ENCODE peak calls at places on chromosomes 11 and 22, in ten cellular contexts. One of them, this sample, is unnamed.

GRCh38 chr11:9803685-9804413 is 140.0 kb downstream of the SWAP70 start:
- DNase-seq in foreskin keratinocyte: no peak
- DNase-seq in fibroblast of lung: peak; percentile 66
- DNase-seq in IMR-90: peak; percentile 66
- DNase-seq in kidney epithelial cell: no peak
- DNase-seq in left ventricle myocardium inferior: no peak
- DNase-seq in ovary: no peak
- DNase-seq in HCT116: no peak
- DNase-seq in CD8-positive, alpha-beta T cell: no peak
- DNase-seq in sigmoid colon: no peak
- DNase-seq in this sample: no peak

GRCh38 chr11:69481393-69481844 is at the start of gene LINC01488:
- DNase-seq in kidney epithelial cell: no peak
- DNase-seq in fibroblast of lung: no peak
- DNase-seq in ovary: no peak
- DNase-seq in sigmoid colon: no peak
- DNase-seq in CD8-positive, alpha-beta T cell: no peak
- DNase-seq in HCT116: no peak
- DNase-seq in left ventricle myocardium inferior: peak; percentile 8
- DNase-seq in foreskin keratinocyte: no peak
- DNase-seq in IMR-90: no peak
- DNase-seq in this sample: no peak

GRCh38 chr11:2360081-2360642 is 16.9 kb upstream of the CD81 start:
- DNase-seq in sigmoid colon: no peak
- DNase-seq in foreskin keratinocyte: no peak
- DNase-seq in fibroblast of lung: no peak
- DNase-seq in kidney epithelial cell: no peak
- DNase-seq in HCT116: no peak
- DNase-seq in left ventricle myocardium inferior: no peak
- DNase-seq in CD8-positive, alpha-beta T cell: no peak
- DNase-seq in ovary: no peak
- DNase-seq in IMR-90: no peak
- DNase-seq in this sample: no peak

GRCh38 chr11:117668291-117668690 is 128.7 kb downstream of the DSCAML1 start:
- DNase-seq in HCT116: no peak
- DNase-seq in fibroblast of lung: no peak
- DNase-seq in ovary: no peak
- DNase-seq in sigmoid colon: no peak
- DNase-seq in IMR-90: no peak
- DNase-seq in CD8-positive, alpha-beta T cell: no peak
- DNase-seq in foreskin keratinocyte: no peak
- DNase-seq in kidney epithelial cell: no peak
- DNase-seq in left ventricle myocardium inferior: no peak
- DNase-seq in this sample: no peak

GRCh38 chr11:100719809-100720221 is 32.7 kb downstream of the ARHGAP42 start:
- DNase-seq in fibroblast of lung: peak; percentile 91
- DNase-seq in IMR-90: peak; percentile 79
- DNase-seq in left ventricle myocardium inferior: no peak
- DNase-seq in foreskin keratinocyte: peak; percentile 64
- DNase-seq in kidney epithelial cell: peak; percentile 79
- DNase-seq in HCT116: peak; percentile 63
- DNase-seq in sigmoid colon: no peak
- DNase-seq in ovary: peak; percentile 59
- DNase-seq in CD8-positive, alpha-beta T cell: no peak
- DNase-seq in this sample: no peak

GRCh38 chr11:17695454-17696441 is 23.6 kb upstream of the MYOD1 start:
- DNase-seq in sigmoid colon: no peak
- DNase-seq in ovary: no peak
- DNase-seq in left ventricle myocardium inferior: no peak
- DNase-seq in fibroblast of lung: no peak
- DNase-seq in kidney epithelial cell: no peak
- DNase-seq in IMR-90: no peak
- DNase-seq in HCT116: no peak
- DNase-seq in CD8-positive, alpha-beta T cell: no peak
- DNase-seq in foreskin keratinocyte: no peak
- DNase-seq in this sample: no peak

GRCh38 chr11:64553554-64554201 is 37.3 kb upstream of the SLC22A12 start:
- DNase-seq in ovary: peak; percentile 85
- DNase-seq in foreskin keratinocyte: peak; percentile 20
- DNase-seq in HCT116: no peak
- DNase-seq in sigmoid colon: peak; percentile 93
- DNase-seq in fibroblast of lung: peak; percentile 19
- DNase-seq in left ventricle myocardium inferior: peak; percentile 64
- DNase-seq in kidney epithelial cell: no peak
- DNase-seq in IMR-90: peak; percentile 22
- DNase-seq in CD8-positive, alpha-beta T cell: peak; percentile 63
- DNase-seq in this sample: peak; percentile 28

GRCh38 chr22:20464096-20464614 is 26.5 kb upstream of the SCARF2 start:
- DNase-seq in kidney epithelial cell: no peak
- DNase-seq in IMR-90: no peak
- DNase-seq in foreskin keratinocyte: no peak
- DNase-seq in sigmoid colon: no peak
- DNase-seq in ovary: no peak
- DNase-seq in HCT116: no peak
- DNase-seq in fibroblast of lung: no peak
- DNase-seq in CD8-positive, alpha-beta T cell: peak; percentile 53
- DNase-seq in left ventricle myocardium inferior: no peak
- DNase-seq in this sample: no peak

GRCh38 chr22:24727218-24727851 is 47.2 kb downstream of the PIWIL3 start:
- DNase-seq in HCT116: peak; percentile 72
- DNase-seq in kidney epithelial cell: peak; percentile 79
- DNase-seq in sigmoid colon: no peak
- DNase-seq in IMR-90: peak; percentile 94
- DNase-seq in fibroblast of lung: peak; percentile 85
- DNase-seq in CD8-positive, alpha-beta T cell: no peak
- DNase-seq in left ventricle myocardium inferior: no peak
- DNase-seq in foreskin keratinocyte: peak; percentile 79
- DNase-seq in ovary: no peak
- DNase-seq in this sample: no peak

GRCh38 chr11:123454060-123454651 is 24.1 kb downstream of the GRAMD1B start:
- DNase-seq in foreskin keratinocyte: peak; percentile 84
- DNase-seq in HCT116: peak; percentile 88
- DNase-seq in left ventricle myocardium inferior: no peak
- DNase-seq in sigmoid colon: no peak
- DNase-seq in ovary: no peak
- DNase-seq in fibroblast of lung: peak; percentile 68
- DNase-seq in CD8-positive, alpha-beta T cell: peak; percentile 44
- DNase-seq in IMR-90: peak; percentile 61
- DNase-seq in kidney epithelial cell: no peak
- DNase-seq in this sample: peak; percentile 86

DNA sequence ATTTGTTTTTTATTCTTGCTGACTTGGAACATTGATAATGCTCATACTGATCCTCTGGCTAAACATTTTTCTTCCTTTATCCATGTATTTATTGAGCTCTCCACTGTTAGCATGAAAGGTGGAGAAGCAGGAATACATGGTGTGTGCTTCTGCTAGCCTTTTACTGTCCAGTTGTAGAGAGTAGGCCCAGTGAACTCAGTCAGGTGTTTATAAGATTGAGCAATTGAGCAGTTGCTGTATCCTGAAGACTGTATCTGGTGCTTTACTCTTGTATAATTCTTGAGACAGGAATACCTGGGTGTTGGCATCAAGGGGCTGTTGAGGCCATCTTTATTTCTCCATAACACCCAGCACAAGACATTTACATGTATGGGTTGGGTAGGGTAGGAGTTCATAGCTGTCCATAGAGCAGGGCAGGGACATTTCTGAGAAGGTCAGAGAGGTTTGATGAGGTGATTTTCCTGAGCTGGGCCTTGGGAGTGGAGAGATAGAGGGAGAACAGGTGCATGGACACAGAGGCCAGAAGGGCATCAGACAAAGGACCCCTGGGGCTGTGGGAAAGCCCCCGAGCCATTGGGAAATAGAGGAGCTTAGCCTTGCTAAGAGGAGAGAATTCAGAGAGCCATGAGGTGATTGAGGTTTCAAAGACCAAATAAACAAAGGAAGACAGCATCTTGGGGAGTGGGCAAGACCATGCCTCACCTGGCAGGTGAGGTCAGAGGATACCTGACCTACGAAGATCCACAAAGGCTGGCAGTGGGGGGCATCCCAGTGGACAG is 155.5 kb downstream of the TEAD1 start:
- DNase-seq in kidney epithelial cell: no peak
- DNase-seq in foreskin keratinocyte: no peak
- DNase-seq in left ventricle myocardium inferior: no peak
- DNase-seq in IMR-90: no peak
- DNase-seq in fibroblast of lung: no peak
- DNase-seq in ovary: no peak
- DNase-seq in CD8-positive, alpha-beta T cell: no peak
- DNase-seq in sigmoid colon: no peak
- DNase-seq in HCT116: no peak
- DNase-seq in this sample: no peak
- H3K27me3 ChIP-seq in kidney epithelial cell: no peaks in the 10 kb centered on the region
- H3K27me3 ChIP-seq in foreskin keratinocyte: no peaks in the 10 kb centered on the region
- H3K27me3 ChIP-seq in left ventricle myocardium inferior: no peaks in the 10 kb centered on the region
- H3K27me3 ChIP-seq in IMR-90: no peaks in the 10 kb centered on the region
- H3K27me3 ChIP-seq in fibroblast of lung: no peaks in the 10 kb centered on the region
- H3K27me3 ChIP-seq in ovary: no peaks in the 10 kb centered on the region
- H3K27me3 ChIP-seq in CD8-positive, alpha-beta T cell: peaks cover 12% of the 10 kb centered on the region
- H3K27me3 ChIP-seq in sigmoid colon: no peaks in the 10 kb centered on the region
- H3K27me3 ChIP-seq in HCT116: no peaks in the 10 kb centered on the region
- H3K27me3 ChIP-seq in this sample: no peaks in the 10 kb centered on the region

GRCh38 chr11:125262825-125263218 is 98.3 kb downstream of the PKNOX2 start:
- DNase-seq in foreskin keratinocyte: no peak
- DNase-seq in ovary: peak; percentile 54
- DNase-seq in CD8-positive, alpha-beta T cell: no peak
- DNase-seq in left ventricle myocardium inferior: no peak
- DNase-seq in HCT116: no peak
- DNase-seq in sigmoid colon: no peak
- DNase-seq in IMR-90: peak; percentile 47
- DNase-seq in fibroblast of lung: no peak
- DNase-seq in kidney epithelial cell: no peak
- DNase-seq in this sample: no peak
- TF ChIP-seq CTCF in foreskin keratinocyte: no peak
- TF ChIP-seq CTCF in ovary: no peak
- TF ChIP-seq CTCF in CD8-positive, alpha-beta T cell: no peak
- TF ChIP-seq CTCF in left ventricle myocardium inferior: no peak
- TF ChIP-seq CTCF in HCT116: no peak
- TF ChIP-seq CTCF in sigmoid colon: no peak
- TF ChIP-seq CTCF in IMR-90: no peak
- TF ChIP-seq CTCF in fibroblast of lung: peak; percentile 2
- TF ChIP-seq CTCF in kidney epithelial cell: no peak
- TF ChIP-seq CTCF in this sample: no peak

DNA sequence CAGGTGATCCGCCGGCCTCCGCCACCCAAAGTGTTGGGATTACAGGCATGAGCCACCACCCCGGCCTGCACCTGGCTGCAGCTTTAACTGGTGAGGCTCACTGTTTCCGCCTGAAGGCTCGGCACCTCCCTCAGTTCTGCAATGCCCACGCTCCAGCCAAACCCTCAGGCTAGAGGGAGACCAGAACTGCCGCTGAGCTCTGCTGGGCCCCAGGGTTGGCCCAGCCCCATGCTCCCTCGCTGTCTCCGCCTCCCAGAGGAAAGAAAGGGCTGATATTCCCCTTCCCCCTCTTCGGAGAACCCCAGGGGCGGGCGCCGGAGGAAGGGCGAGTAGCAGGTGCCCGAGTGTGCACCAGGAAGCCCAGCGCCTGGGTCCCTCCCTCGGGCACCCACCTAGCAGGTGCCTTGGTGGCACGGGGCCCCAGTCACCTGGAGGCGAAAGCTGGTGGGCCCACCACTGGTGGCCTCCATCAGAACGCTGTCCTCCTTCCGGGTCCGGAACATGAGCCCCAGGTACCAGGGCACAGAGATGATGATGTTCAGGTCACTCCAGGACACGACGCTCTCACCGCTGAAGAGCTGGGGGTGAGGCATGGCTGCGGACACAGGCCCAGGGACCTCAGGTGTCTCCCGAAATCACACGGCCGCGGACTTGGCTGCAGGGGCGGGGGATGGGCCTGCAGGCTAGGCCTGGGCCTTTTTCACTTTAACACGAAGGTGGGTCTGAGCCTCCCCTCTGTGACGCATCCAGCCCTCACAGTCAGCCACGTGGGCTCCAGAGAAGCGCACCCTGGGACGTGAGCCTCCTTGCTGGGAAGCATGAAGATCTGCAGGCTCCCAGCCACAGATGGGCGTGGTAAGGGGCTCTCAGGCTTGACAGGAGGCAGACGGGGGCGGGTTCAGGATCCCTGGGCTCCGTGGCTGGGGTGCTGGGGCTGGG is 73.3 kb downstream of the TRMU start:
- DNase-seq in IMR-90: no peak
- DNase-seq in ovary: no peak
- DNase-seq in fibroblast of lung: no peak
- DNase-seq in HCT116: no peak
- DNase-seq in kidney epithelial cell: no peak
- DNase-seq in CD8-positive, alpha-beta T cell: no peak
- DNase-seq in sigmoid colon: no peak
- DNase-seq in left ventricle myocardium inferior: no peak
- DNase-seq in foreskin keratinocyte: no peak
- DNase-seq in this sample: no peak
- H3K27me3 ChIP-seq in IMR-90: peaks cover 19% of the 10 kb centered on the region
- H3K27me3 ChIP-seq in ovary: no peaks in the 10 kb centered on the region
- H3K27me3 ChIP-seq in fibroblast of lung: no peaks in the 10 kb centered on the region
- H3K27me3 ChIP-seq in HCT116: no peaks in the 10 kb centered on the region
- H3K27me3 ChIP-seq in kidney epithelial cell: no peaks in the 10 kb centered on the region
- H3K27me3 ChIP-seq in CD8-positive, alpha-beta T cell: no peaks in the 10 kb centered on the region
- H3K27me3 ChIP-seq in sigmoid colon: no peaks in the 10 kb centered on the region
- H3K27me3 ChIP-seq in left ventricle myocardium inferior: peaks cover 4% of the 10 kb centered on the region
- H3K27me3 ChIP-seq in foreskin keratinocyte: no peaks in the 10 kb centered on the region
- H3K27me3 ChIP-seq in this sample: no peaks in the 10 kb centered on the region

GRCh38 chr11:76790251-76790650 is 7.1 kb downstream of the TSKU start:
- DNase-seq in fibroblast of lung: no peak
- DNase-seq in foreskin keratinocyte: no peak
- DNase-seq in kidney epithelial cell: no peak
- DNase-seq in sigmoid colon: peak; percentile 55
- DNase-seq in HCT116: no peak
- DNase-seq in CD8-positive, alpha-beta T cell: no peak
- DNase-seq in IMR-90: no peak
- DNase-seq in ovary: peak; percentile 21
- DNase-seq in left ventricle myocardium inferior: no peak
- DNase-seq in this sample: peak; percentile 15

GRCh38 chr11:76787271-76787670 is 4.1 kb downstream of the TSKU start:
- DNase-seq in left ventricle myocardium inferior: no peak
- DNase-seq in CD8-positive, alpha-beta T cell: no peak
- DNase-seq in kidney epithelial cell: no peak
- DNase-seq in ovary: no peak
- DNase-seq in fibroblast of lung: no peak
- DNase-seq in HCT116: no peak
- DNase-seq in IMR-90: no peak
- DNase-seq in foreskin keratinocyte: no peak
- DNase-seq in sigmoid colon: no peak
- DNase-seq in this sample: no peak

GRCh38 chr11:76787911-76788596 is 4.9 kb downstream of the TSKU start:
- DNase-seq in CD8-positive, alpha-beta T cell: no peak
- DNase-seq in kidney epithelial cell: no peak
- DNase-seq in foreskin keratinocyte: peak; percentile 77
- DNase-seq in sigmoid colon: peak; percentile 74
- DNase-seq in ovary: peak; percentile 78
- DNase-seq in HCT116: peak; percentile 61
- DNase-seq in fibroblast of lung: no peak
- DNase-seq in IMR-90: peak; percentile 76
- DNase-seq in left ventricle myocardium inferior: no peak
- DNase-seq in this sample: no peak

GRCh38 chr11:76789443-76789719 is 6.2 kb downstream of the TSKU start:
- DNase-seq in kidney epithelial cell: no peak
- DNase-seq in HCT116: no peak
- DNase-seq in left ventricle myocardium inferior: no peak
- DNase-seq in sigmoid colon: peak; percentile 19
- DNase-seq in ovary: peak; percentile 29
- DNase-seq in CD8-positive, alpha-beta T cell: no peak
- DNase-seq in IMR-90: no peak
- DNase-seq in fibroblast of lung: no peak
- DNase-seq in foreskin keratinocyte: no peak
- DNase-seq in this sample: peak; percentile 11

GRCh38 chr11:76788661-76789442 is 5.7 kb downstream of the TSKU start:
- DNase-seq in HCT116: peak; percentile 85
- DNase-seq in IMR-90: no peak
- DNase-seq in sigmoid colon: peak; percentile 69
- DNase-seq in fibroblast of lung: no peak
- DNase-seq in left ventricle myocardium inferior: no peak
- DNase-seq in CD8-positive, alpha-beta T cell: no peak
- DNase-seq in foreskin keratinocyte: peak; percentile 87
- DNase-seq in ovary: peak; percentile 78
- DNase-seq in kidney epithelial cell: no peak
- DNase-seq in this sample: peak; percentile 96
- TF ChIP-seq CTCF in HCT116: no peak
- TF ChIP-seq CTCF in IMR-90: no peak
- TF ChIP-seq CTCF in sigmoid colon: no peak
- TF ChIP-seq CTCF in fibroblast of lung: no peak
- TF ChIP-seq CTCF in left ventricle myocardium inferior: no peak
- TF ChIP-seq CTCF in CD8-positive, alpha-beta T cell: no peak
- TF ChIP-seq CTCF in foreskin keratinocyte: no peak
- TF ChIP-seq CTCF in ovary: no peak
- TF ChIP-seq CTCF in kidney epithelial cell: no peak
- TF ChIP-seq CTCF in this sample: no peak

This sample was measured in RWPE2.